ENCODE peak calls at places on chromosomes 16 and 17, in six cellular contexts. T, Z, R, O, C and V are unnamed samples.

GRCh38 chr17:77696720-77697460 is 261.6 kb upstream of the TNRC6C start:
- DNase-seq in Z (no peak), R (no peak), C (no peak), O (no peak), T (no peak), V (no peak)

GRCh38 chr16:22631264-22631663 is 120.6 kb downstream of the NPIPB5 start:
- DNase-seq in T (no peak), Z (no peak), R (no peak), O (no peak), C (no peak), V (no peak)

GRCh38 chr16:47247691-47248090 is 103.9 kb upstream of the NETO2 start:
- DNase-seq in O (no peak), T (no peak), R (no peak), C (no peak), Z (no peak), V (no peak)

GRCh38 chr16:9867176-9867575 is 315.1 kb downstream of the GRIN2A start:
- DNase-seq in R (no peak), O (no peak), C (no peak), T (no peak), Z (no peak), V (no peak)

GRCh38 chr17:29722411-29723198 is 99.9 kb upstream of the CORO6 start:
- DNase-seq in T (no peak), O (peak), R (peak), Z (peak), C (no peak), V (peak)

GRCh38 chr16:4944333-4945281 is 7.7 kb upstream of the PPL start:
- DNase-seq in R (peak), O (peak), Z (peak), C (peak), T (peak), V (peak)

GRCh38 chr16:28140788-28141618 is 70.8 kb downstream of the XPO6 start:
- DNase-seq in C (no peak), T (no peak), O (no peak), Z (no peak), R (no peak), V (peak)

GRCh38 chr17:77438241-77439204 is 297.8 kb downstream of the SEC14L1 start:
- DNase-seq in R (no peak), Z (no peak), O (no peak), T (no peak), C (no peak), V (no peak)

GRCh38 chr16:55663770-55664677 is 8.2 kb downstream of the SLC6A2 start:
- DNase-seq in O (no peak), Z (no peak), C (peak), T (no peak), R (no peak), V (no peak)

GRCh38 chr17:78522031-78522809 is 55.0 kb downstream of the DNAH17 start:
- DNase-seq in O (no peak), R (no peak), T (no peak), Z (no peak), C (no peak), V (no peak)

DNA sequence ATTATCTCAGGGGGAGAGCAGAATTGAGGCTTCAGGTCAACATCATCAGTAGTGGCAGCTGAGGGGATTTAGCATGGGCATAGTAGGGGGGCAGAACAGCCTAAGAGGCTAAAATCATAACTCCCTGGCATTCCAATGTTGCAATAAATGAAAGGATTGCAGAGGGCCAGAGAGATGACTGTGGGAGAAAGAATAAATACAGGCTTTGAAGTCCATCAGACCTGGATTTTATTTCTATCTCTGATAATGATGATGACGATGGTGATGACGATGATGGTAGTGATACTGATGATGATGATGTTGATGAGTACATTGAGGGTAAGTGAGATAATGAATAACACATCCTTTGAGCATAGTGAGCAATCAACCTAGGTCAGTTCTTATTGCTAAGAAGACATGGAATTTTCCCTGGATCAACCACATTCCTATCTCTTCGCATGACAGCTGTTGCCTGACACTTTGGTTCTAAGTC is 107.4 kb upstream of the CDH11 start:
- DNase-seq in C (no peak), O (no peak), Z (no peak), T (no peak), R (no peak), V (no peak)
- H3K4me3 ChIP-seq in C (no peak), O (no peak), Z (no peak), T (no peak), R (no peak), V (no peak)

DNA sequence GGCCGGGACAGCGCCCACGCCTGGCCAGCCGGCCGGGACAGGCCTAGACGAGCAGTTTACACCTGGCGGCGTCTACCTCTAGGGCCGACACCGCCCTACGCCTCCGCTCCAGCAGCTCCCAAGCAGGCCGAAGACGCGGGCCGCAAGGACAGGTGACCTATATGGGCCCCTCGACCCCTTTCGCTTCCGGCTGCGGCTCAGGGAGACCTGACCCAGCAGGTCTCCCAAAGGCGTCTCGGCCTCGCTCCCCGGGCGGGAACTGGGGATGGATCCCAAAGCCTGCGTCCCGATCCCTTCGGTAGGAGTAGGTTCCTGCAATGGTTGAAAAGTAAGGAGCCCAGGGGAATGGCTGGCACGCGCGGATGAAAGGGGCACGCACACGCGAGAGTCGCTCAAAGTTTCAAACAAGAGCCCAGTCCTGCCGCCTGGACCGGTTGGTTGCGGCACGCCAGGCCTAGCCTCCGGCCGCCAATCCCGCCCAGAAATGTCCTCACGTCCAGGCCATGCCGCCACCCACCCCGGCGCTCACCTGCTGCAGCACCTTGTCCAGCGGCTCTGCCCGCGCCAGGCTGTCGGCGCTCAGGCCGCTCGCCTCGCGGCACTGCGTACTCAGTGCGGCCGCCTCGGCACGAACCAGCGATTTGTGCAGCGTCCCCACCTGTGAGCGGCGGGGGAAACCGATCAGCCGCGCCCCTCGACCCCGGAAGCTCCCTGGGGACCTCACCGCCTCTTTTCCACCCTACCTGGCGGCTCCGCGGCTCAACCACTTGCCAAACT is 634 bp downstream of the ESRP2 start:
- DNase-seq in T (peak), C (peak), O (peak), R (no peak), Z (no peak), V (no peak)
- H3K4me3 ChIP-seq in T (peak), C (peak), O (peak), R (peak), Z (no peak), V (peak)

DNA sequence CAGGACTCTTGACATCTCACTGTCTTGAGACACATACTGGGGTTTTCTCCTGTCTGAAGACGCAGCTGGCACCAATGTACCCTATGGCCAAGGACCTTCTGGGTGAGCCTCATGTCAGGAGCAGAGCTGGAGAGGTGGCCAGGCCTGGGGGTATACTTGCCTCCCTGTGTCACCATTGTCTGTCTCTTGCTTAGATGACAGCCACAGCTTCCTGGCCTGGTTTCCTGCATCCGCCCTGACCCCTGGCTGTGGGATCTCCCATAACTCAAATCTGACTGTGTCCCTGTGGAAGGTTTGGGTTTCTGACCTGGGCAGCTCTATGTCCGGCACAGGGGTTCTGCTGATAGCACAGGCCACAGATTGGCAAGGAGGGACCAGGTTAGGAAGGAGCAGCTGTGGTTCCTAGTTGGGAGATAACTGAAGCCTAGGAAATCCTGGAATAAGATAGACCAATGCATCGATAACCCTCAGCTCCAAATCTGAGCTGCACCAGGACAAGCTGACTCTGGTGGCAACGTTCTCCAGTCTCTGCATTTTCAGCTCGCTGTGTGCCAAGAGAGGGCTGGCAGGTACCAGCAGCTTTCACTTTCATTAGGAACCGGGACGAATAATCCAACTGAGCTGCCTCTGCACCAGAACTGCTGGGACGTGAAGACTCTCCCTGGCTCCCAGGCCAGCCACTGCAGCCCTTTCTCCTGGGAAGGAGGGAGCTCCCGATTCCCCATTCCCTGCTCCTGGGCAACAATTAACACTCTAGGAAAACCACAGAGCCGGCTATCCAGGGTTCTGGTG is 5.0 kb downstream of the DEXI start:
- DNase-seq in O (no peak), R (no peak), Z (no peak), T (no peak), C (no peak), V (no peak)
- H3K4me3 ChIP-seq in O (no peak), R (peak), Z (no peak), T (no peak), C (no peak), V (no peak)

GRCh38 chr17:73305845-73306836 is 5.7 kb downstream of the CDC42EP4 start:
- DNase-seq in Z (no peak), C (no peak), O (no peak), R (no peak), T (no peak), V (no peak)
- H3K4me3 ChIP-seq in Z (no peak), C (peak), O (no peak), R (peak), T (no peak), V (no peak)

GRCh38 chr17:81039096-81039495 is 4.1 kb downstream of the BAIAP2 start:
- DNase-seq in R (no peak), Z (no peak), C (no peak), T (no peak), O (no peak), V (no peak)

GRCh38 chr17:81036128-81036891 is 1.4 kb downstream of the BAIAP2 start:
- DNase-seq in C (no peak), T (no peak), O (no peak), R (no peak), Z (no peak), V (no peak)

GRCh38 chr17:81039854-81040758 is 5.2 kb downstream of the BAIAP2 start:
- DNase-seq in Z (peak), T (no peak), O (no peak), C (peak), R (no peak), V (no peak)

GRCh38 chr17:81037026-81037782 is 2.3 kb downstream of the BAIAP2 start:
- DNase-seq in O (no peak), C (no peak), T (no peak), R (peak), Z (no peak), V (peak)

DNA sequence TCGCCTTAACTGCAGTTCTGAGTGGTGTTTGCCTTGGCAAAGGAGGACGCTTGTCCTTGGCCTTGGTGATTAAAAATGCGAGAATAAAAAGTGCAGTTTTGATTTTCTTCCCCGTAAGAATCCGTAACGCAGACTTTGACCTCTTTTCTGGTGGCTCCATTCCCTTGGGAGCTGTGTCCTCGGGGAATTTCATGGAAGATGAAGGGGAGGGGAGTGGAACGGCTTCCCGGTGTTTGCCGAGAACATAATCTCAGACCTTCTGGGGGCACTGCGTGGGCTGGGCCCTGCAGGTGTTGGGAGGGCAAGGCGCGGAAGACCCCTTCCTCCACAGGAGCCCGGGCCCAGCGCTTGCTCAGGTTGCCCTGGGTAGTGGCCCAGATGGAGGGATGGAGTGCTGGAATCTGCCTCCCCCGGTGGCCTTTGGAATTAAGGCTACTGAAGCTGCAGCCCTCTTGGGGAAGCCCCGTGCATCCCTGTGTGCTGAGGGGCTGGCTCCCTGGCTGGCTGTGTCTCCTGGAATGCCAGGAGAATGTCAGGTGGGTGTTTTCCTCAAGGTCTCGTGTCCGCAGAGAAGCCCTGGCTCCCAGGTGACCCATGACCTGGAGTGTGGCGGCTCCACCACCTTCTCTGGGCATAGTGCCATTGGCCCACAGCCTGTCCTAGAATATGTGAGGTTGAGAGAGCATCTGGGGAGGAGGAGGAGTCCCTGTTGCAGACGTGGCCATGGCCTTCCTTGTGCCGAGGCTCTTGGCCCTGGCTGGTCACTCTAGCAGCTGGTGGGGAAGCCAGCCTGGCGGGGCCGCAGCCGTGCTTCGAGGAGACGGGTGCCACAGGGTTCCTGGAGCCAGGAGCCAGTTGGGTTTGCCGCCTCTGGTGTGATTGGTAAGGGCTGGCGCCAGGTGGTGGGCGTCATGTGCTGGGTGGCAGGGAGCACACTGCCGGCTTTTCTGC is 3.1 kb downstream of the BAIAP2 start:
- DNase-seq in Z (no peak), C (no peak), T (no peak), R (no peak), O (no peak), V (peak)
- H3K4me3 ChIP-seq in Z (peak), C (no peak), T (no peak), R (no peak), O (no peak), V (no peak)

DNA sequence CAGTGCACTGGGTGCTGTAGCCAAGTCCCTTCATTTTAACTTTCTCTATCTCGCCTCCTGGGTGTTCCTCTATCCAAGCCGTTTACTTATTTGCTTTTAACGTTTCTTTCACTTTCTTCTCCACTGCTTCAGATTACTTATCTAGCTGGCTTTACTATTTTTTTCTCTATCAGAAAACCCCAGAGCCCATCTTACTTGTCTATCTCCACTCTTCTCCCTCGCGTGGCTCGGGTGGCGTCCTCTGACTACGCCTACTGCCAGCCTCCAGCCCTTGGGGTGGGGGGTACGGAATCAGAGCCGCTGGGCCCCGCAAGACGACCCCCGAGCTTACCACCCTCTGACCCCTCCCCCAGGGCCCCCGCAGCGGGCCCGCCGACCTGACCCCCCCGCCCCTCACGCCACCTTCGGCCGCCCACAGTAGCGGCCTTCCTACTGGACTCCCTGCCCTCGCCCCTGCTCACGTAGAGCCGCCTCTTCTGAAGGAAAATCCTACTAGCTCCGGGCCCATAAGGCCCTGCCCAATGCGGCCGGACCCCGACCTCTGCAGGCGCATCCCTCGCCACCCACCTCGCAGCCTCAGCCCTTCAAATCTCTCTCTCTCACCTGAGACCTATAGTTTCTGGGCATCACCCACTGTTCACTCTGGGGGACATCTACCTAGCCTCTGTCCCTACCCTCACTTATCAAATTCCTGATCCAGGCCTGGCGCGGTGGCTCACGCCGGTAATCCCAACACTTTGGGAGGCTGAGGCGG is 1.0 kb upstream of the SLC12A4 start:
- DNase-seq in T (no peak), O (no peak), R (no peak), Z (peak), C (no peak), V (no peak)
- H3K4me3 ChIP-seq in T (no peak), O (no peak), R (peak), Z (peak), C (no peak), V (peak)

DNA sequence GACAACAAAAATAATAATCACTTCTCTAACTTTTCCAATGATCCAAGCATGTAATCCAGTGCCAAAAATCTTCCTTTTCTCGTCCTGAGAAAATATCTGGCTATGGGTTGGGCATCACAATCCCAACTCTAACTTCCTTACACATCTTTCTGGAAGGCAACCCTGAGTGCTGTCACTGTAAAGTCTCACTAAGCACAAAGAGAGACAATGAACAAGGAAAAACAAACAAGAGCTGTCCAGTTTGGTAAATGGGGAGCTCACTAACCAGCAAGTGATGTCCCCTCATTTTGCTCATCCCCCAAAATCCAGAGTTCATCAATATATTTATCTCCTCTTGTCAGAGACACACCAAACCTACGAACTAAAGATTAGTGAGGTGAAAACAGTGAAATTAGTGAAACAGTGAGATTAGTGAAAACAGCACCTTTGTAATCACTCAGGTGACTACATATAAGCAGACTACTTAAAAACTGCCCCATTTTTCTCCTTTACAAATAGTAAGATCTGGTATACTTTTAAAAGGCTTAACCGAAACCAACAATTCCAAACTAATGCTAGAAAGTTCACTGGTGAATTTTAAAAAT is 5.4 kb downstream of the USP32 start:
- DNase-seq in Z (no peak), T (no peak), C (no peak), O (no peak), R (no peak), V (no peak)
- H3K4me3 ChIP-seq in Z (no peak), T (no peak), C (no peak), O (no peak), R (no peak), V (no peak)